ENCODE peak calls at places on chromosome X, in eight cellular contexts. Y is neural crest cell, E is GM12891, F is kidney, I is dorsolateral prefrontal cortex, M is lung, X is HuH-7, C is left ventricle myocardium inferior. V is an unnamed sample.

GRCh38 chrX:63747331-63747730 is 37.7 kb downstream of the ARHGEF9 start:
- DNase-seq in I (no peak), C (no peak), M (no peak), E (no peak), Y (no peak), F (no peak), X (no peak), V (no peak)

GRCh38 chrX:125219852-125220251 is 99.8 kb upstream of the TEX13C start:
- DNase-seq in F (no peak), M (no peak), X (no peak), Y (no peak), C (no peak), E (no peak), I (no peak), V (no peak)

GRCh38 chrX:53716328-53717088 is 30.0 kb upstream of the HUWE1 start:
- DNase-seq in E (no peak), I (no peak), M (no peak), C (no peak), Y (no peak), F (no peak), X (no peak), V (no peak)

GRCh38 chrX:38437093-38437492 is 84.7 kb downstream of the OTC start:
- DNase-seq in C (no peak), M (no peak), E (no peak), Y (no peak), I (no peak), X (no peak), F (no peak), V (no peak)

GRCh38 chrX:100731441-100732281 is at the start of gene SYTL4:
- DNase-seq in F (peak; percentile 83), Y (peak; percentile 6), I (no peak), C (peak; percentile 23), M (no peak), X (peak; percentile 40), E (peak; percentile 12), V (no peak)

GRCh38 chrX:39564751-39565150 is 533.0 kb downstream of the BCOR start:
- DNase-seq in M (no peak), I (no peak), Y (no peak), F (no peak), X (no peak), C (no peak), E (no peak), V (no peak)

GRCh38 chrX:139544591-139544990 is 14.1 kb downstream of the F9 start:
- DNase-seq in E (no peak), Y (no peak), C (no peak), M (no peak), X (no peak), I (no peak), F (no peak), V (no peak)

GRCh38 chrX:9337056-9337455 is 127.8 kb upstream of the TBL1X start:
- DNase-seq in C (peak; percentile 18), I (peak; percentile 60), F (no peak), M (no peak), X (no peak), Y (no peak), E (no peak), V (peak; percentile 8)

GRCh38 chrX:13287816-13288215 is 32.0 kb downstream of the ATXN3L start:
- DNase-seq in Y (no peak), I (no peak), M (no peak), F (no peak), X (no peak), E (no peak), C (no peak), V (no peak)

GRCh38 chrX:40406330-40406859 is 174.4 kb upstream of the ATP6AP2 start:
- DNase-seq in Y (no peak), F (no peak), I (no peak), E (no peak), C (no peak), X (no peak), M (no peak), V (no peak)

GRCh38 chrX:68843992-68844391 is 15.2 kb downstream of the EFNB1 start:
- DNase-seq in I (no peak), X (no peak), F (no peak), E (no peak), C (no peak), Y (no peak), M (no peak), V (no peak)

GRCh38 chrX:47595701-47596655 is 13.7 kb downstream of the TIMP1 start:
- DNase-seq in I (no peak), X (no peak), M (no peak), E (no peak), Y (no peak), F (no peak), C (no peak), V (no peak)

GRCh38 chrX:79325263-79325958 is 41.7 kb downstream of the ITM2A start:
- DNase-seq in Y (no peak), C (no peak), F (no peak), M (peak; percentile 31), I (no peak), E (no peak), X (no peak), V (no peak)

GRCh38 chrX:43481601-43482000 is 174.5 kb upstream of the MAOA start:
- DNase-seq in C (no peak), I (no peak), E (no peak), X (no peak), Y (peak; percentile 2), F (no peak), M (no peak), V (no peak)

GRCh38 chrX:47501226-47502071 is 18.4 kb upstream of the ZNF41 start:
- DNase-seq in F (no peak), C (no peak), E (no peak), M (no peak), X (no peak), I (no peak), Y (no peak), V (no peak)

GRCh38 chrX:19760841-19761512 is 126.4 kb downstream of the SH3KBP1 start:
- DNase-seq in M (no peak), X (no peak), C (no peak), Y (no peak), I (no peak), E (no peak), F (no peak), V (no peak)

GRCh38 chrX:45850775-45851433 is 650.2 kb upstream of the DIPK2B start:
- DNase-seq in C (no peak), Y (peak; percentile 3), M (no peak), I (no peak), E (no peak), X (no peak), F (no peak), V (no peak)

GRCh38 chrX:80511969-80512760 is 91.9 kb downstream of the TENT5D start:
- DNase-seq in M (no peak), Y (no peak), E (no peak), C (no peak), I (no peak), X (no peak), F (no peak), V (no peak)

GRCh38 chrX:139559383-139560042 is 29.0 kb downstream of the F9 start:
- DNase-seq in C (no peak), F (no peak), E (no peak), X (peak; percentile 2), I (no peak), M (no peak), Y (peak; percentile 48), V (peak; percentile 0)

GRCh38 chrX:18983711-18984380 is at the start of gene PHKA2:
- DNase-seq in M (peak; percentile 48), E (no peak), F (peak; percentile 85), Y (peak; percentile 23), X (peak; percentile 24), I (no peak), C (peak; percentile 61), V (peak; percentile 34)

GRCh38 chrX:99394450-99394849 is 1015.6 kb downstream of the PCDH19 start:
- DNase-seq in E (no peak), C (no peak), X (no peak), F (no peak), I (no peak), M (no peak), Y (no peak), V (no peak)

GRCh38 chrX:38473715-38474114 is 87.6 kb upstream of the TSPAN7 start:
- DNase-seq in E (no peak), I (no peak), F (no peak), X (no peak), M (no peak), Y (no peak), C (no peak), V (no peak)

GRCh38 chrX:154717824-154718223 is 33.1 kb downstream of the GAB3 start:
- DNase-seq in E (no peak), I (no peak), Y (no peak), X (peak; percentile 6), M (no peak), C (no peak), F (no peak), V (no peak)

GRCh38 chrX:47539860-47540259 is 21.1 kb upstream of the ARAF start:
- DNase-seq in E (no peak), F (no peak), Y (no peak), I (no peak), C (no peak), X (no peak), M (no peak), V (no peak)